ENCODE peak calls at places on chromosomes 4 and X, in six cellular contexts. J, Y, K, D, L and Q are unnamed samples.

GRCh38 chr4:92091335-92091734 is 212.4 kb upstream of the GRID2 start:
- DNase-seq in J (no peak), Y (no peak), K (no peak), D (no peak), L (no peak), Q (no peak)

GRCh38 chr4:100657187-100657586 is 139.4 kb upstream of the EMCN start:
- DNase-seq in J (no peak), Y (no peak), K (peak; percentile 81), D (no peak), L (no peak), Q (no peak)

GRCh38 chr4:81758865-81759264 is 287.2 kb upstream of the RASGEF1B start:
- DNase-seq in J (no peak), Y (no peak), K (no peak), D (no peak), L (no peak), Q (no peak)

GRCh38 chr4:10738826-10739489 is 54.4 kb upstream of the CLNK start:
- DNase-seq in J (no peak), Y (no peak), K (no peak), D (no peak), L (no peak), Q (no peak)

GRCh38 chr4:107392951-107393350 is 327.1 kb downstream of the PAPSS1 start:
- DNase-seq in J (peak; percentile 71), Y (no peak), K (peak; percentile 0), D (peak; percentile 57), L (no peak), Q (no peak)

GRCh38 chr4:116925900-116926457 is 159.4 kb downstream of the TRAM1L1 start:
- DNase-seq in J (no peak), Y (no peak), K (no peak), D (no peak), L (no peak), Q (no peak)

GRCh38 chrX:55135171-55135570 is 46.4 kb downstream of the PAGE2 start:
- DNase-seq in J (peak; percentile 0), Y (peak; percentile 20), K (peak; percentile 65), D (peak; percentile 31), L (no peak), Q (no peak)

GRCh38 chr4:112234952-112235609 is 3.5 kb downstream of the AP1AR start:
- DNase-seq in J (peak; percentile 82), Y (peak; percentile 81), K (peak; percentile 90), D (peak; percentile 94), L (no peak), Q (no peak)

GRCh38 chr4:23966720-23967119 is 76.9 kb upstream of the PPARGC1A start:
- DNase-seq in J (no peak), Y (no peak), K (peak; percentile 25), D (peak; percentile 26), L (no peak), Q (no peak)

GRCh38 chrX:55787063-55787462 is 69.5 kb downstream of the RRAGB start:
- DNase-seq in J (no peak), Y (no peak), K (no peak), D (no peak), L (no peak), Q (no peak)

GRCh38 chr4:127843704-127844604 is 36.7 kb upstream of the PLK4 start:
- DNase-seq in J (no peak), Y (no peak), K (no peak), D (no peak), L (no peak), Q (no peak)

GRCh38 chrX:2521092-2521926 is 20.5 kb upstream of the DHRSX start:
- DNase-seq in J (no peak), Y (no peak), K (no peak), D (no peak), L (no peak), Q (no peak)

DNA sequence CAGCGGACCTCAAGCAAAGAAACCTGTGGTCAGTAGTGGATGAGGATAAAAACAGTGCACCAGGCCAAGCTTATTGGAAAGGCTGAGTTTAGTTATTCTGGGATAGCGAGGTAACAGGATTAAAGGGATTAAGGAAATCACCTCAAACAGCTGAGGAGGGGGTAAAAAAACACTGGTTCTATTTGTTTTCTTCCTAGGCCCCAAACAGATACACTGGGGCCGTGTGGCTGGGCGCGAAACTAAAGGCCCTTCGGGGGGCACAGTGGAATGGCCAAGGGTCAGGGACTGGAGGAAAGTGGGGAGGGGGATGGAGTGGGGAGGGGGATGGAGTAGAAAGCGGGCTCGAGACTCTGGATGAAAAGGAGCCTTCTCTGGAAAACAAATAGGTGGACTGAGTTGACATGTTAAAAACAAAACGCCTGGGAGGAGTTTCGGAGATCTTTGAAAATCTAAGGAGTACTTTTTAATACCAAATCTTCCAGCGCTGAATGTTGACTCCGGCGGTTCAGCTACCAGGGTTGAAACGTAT is 2.9 kb downstream of the SOX3 start:
- DNase-seq in J (no peak), Y (no peak), K (no peak), D (no peak), L (no peak), Q (no peak)
- H3K4me3 ChIP-seq in J (no peak overlapping the region), Y (no peak overlapping the region), K (no peak overlapping the region), D (no peak overlapping the region), L (no peak overlapping the region), Q (peak overlapping the region; percentile 69)

DNA sequence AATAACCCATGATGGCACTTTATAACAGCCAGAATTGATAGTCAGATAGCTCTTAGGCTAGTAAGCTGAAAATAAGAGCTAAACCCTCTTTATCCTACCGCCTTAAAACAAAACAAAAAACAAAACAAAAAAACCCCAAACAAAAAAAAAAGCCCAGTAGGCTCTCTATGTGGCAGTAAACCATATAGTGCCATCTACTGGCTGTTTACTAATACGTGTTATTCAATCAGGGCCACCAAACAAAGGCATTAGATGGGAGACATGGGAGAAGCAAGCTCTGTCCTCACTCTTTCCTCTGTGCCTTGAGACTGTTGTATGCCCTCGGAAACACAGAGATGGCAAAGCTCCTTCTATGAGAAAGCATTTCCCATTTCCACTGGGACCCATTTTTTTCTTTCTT is 148.8 kb upstream of the MID1 start:
- DNase-seq in J (no peak), Y (no peak), K (peak; percentile 51), D (peak; percentile 52), L (no peak), Q (no peak)
- TF ChIP-seq CTCF in J (peak; percentile 35), Y (peak; percentile 31), K (peak; percentile 47), D (peak; percentile 60), L (peak; percentile 23), Q (no peak)

GRCh38 chrX:13281289-13281688 is 38.6 kb downstream of the ATXN3L start:
- DNase-seq in J (no peak), Y (no peak), K (no peak), D (no peak), L (no peak), Q (no peak)

GRCh38 chrX:13277539-13277938 is 42.3 kb downstream of the ATXN3L start:
- DNase-seq in J (no peak), Y (no peak), K (no peak), D (no peak), L (no peak), Q (no peak)

GRCh38 chrX:13283512-13283911 is 36.3 kb downstream of the ATXN3L start:
- DNase-seq in J (no peak), Y (no peak), K (peak; percentile 43), D (no peak), L (no peak), Q (no peak)

GRCh38 chrX:13275031-13275430 is 44.8 kb downstream of the ATXN3L start:
- DNase-seq in J (no peak), Y (no peak), K (no peak), D (no peak), L (no peak), Q (no peak)

GRCh38 chrX:13279279-13280009 is 40.4 kb downstream of the ATXN3L start:
- DNase-seq in J (no peak), Y (no peak), K (no peak), D (no peak), L (no peak), Q (no peak)
- H3K4me3 ChIP-seq in J (no peak overlapping the region), Y (no peak overlapping the region), K (no peak overlapping the region), D (no peak overlapping the region), L (no peak overlapping the region), Q (no peak overlapping the region)

GRCh38 chr4:77578145-77578544 is 27.5 kb upstream of the CXCL13 start:
- DNase-seq in J (no peak), Y (no peak), K (no peak), D (no peak), L (no peak), Q (no peak)
- TF ChIP-seq CTCF in J (peak; percentile 32), Y (no peak), K (no peak), D (peak; percentile 28), L (no peak), Q (no peak)

DNA sequence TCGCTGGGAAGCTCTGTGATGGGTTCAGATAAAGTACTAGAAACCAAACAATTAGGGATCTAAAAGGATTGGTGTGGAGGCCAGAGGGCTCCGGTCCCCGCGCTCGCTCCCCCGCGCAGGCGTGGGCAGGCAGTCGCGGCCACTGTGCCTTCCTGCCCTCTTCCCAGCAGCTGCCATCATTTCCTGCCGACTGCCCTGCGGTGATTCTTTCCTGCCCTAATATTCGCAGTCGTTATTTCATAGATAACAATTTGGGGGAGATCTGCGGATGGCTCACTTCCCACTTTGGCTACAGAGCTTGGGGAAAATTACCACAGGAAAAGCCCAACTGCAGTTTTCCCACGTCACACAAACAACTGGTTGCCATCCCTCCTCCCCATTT is 2.2 kb downstream of the GRIA2 start:
- DNase-seq in J (no peak), Y (no peak), K (no peak), D (no peak), L (no peak), Q (no peak)
- H3K4me3 ChIP-seq in J (peak overlapping the region; percentile 19), Y (peak overlapping the region; percentile 38), K (peak overlapping the region; percentile 38), D (peak overlapping the region; percentile 42), L (peak overlapping the region; percentile 46), Q (peak overlapping the region; percentile 79)

GRCh38 chr4:72909461-72909860 is 160.1 kb downstream of the COX18 start:
- DNase-seq in J (no peak), Y (no peak), K (no peak), D (no peak), L (no peak), Q (no peak)
- TF ChIP-seq CTCF in J (no peak), Y (peak; percentile 24), K (peak; percentile 27), D (no peak), L (no peak), Q (no peak)